ENCODE peak calls at places on chromosomes 1 and 21, in seven cellular contexts. I, X, E, F, R, O and S are unnamed samples.

GRCh38 chr21:24716306-24716918 is 890.9 kb downstream of the MRPL39 start:
- DNase-seq in I (no peak), X (no peak), E (no peak), F (no peak), R (no peak), O (no peak), S (peak)

GRCh38 chr1:170355267-170355801 is 176.6 kb upstream of the GORAB start:
- DNase-seq in I (no peak), X (no peak), E (no peak), F (no peak), R (no peak), O (no peak), S (no peak)

GRCh38 chr1:69613414-69613813 is 45.7 kb downstream of the LRRC7 start:
- DNase-seq in I (no peak), X (no peak), E (no peak), F (no peak), R (no peak), O (no peak), S (no peak)

GRCh38 chr1:53543130-53543770 is 84.1 kb downstream of the DMRTB1 start:
- DNase-seq in I (no peak), X (no peak), E (no peak), F (no peak), R (no peak), O (no peak), S (peak)

GRCh38 chr21:34074283-34075098 is 1.1 kb downstream of the MRPS6 start:
- DNase-seq in I (no peak), X (no peak), E (peak), F (peak), R (no peak), O (no peak), S (no peak)

GRCh38 chr1:27891196-27891889 is 19.0 kb downstream of the THEMIS2 start:
- DNase-seq in I (no peak), X (no peak), E (no peak), F (no peak), R (no peak), O (no peak), S (no peak)

GRCh38 chr1:161792740-161793139 is 26.6 kb downstream of the ATF6 start:
- DNase-seq in I (peak), X (no peak), E (no peak), F (no peak), R (peak), O (peak), S (peak)

GRCh38 chr21:43917515-43918384 is 52.7 kb downstream of the AGPAT3 start:
- DNase-seq in I (no peak), X (no peak), E (no peak), F (peak), R (no peak), O (no peak), S (no peak)

GRCh38 chr1:30452925-30453324 is 270.5 kb downstream of the MATN1 start:
- DNase-seq in I (no peak), X (no peak), E (no peak), F (no peak), R (no peak), O (no peak), S (no peak)

GRCh38 chr1:241800640-241801039 is 47.4 kb upstream of the EXO1 start:
- DNase-seq in I (no peak), X (no peak), E (no peak), F (no peak), R (no peak), O (no peak), S (no peak)

GRCh38 chr1:48526045-48526714 is 54.2 kb upstream of the SPATA6 start:
- DNase-seq in I (no peak), X (peak), E (no peak), F (no peak), R (no peak), O (peak), S (peak)

GRCh38 chr1:181104790-181105133 is 16.3 kb downstream of the IER5 start:
- DNase-seq in I (no peak), X (no peak), E (peak), F (no peak), R (no peak), O (peak), S (no peak)

GRCh38 chr1:45796946-45797345 is 6.5 kb upstream of the MAST2 start:
- DNase-seq in I (no peak), X (no peak), E (no peak), F (no peak), R (no peak), O (no peak), S (no peak)

GRCh38 chr21:30336596-30336995 is 898 bp downstream of the KRTAP27-1 start:
- DNase-seq in I (no peak), X (no peak), E (no peak), F (no peak), R (no peak), O (no peak), S (no peak)

GRCh38 chr1:240092301-240093119 is 827 bp downstream of the FMN2 start:
- DNase-seq in I (peak), X (no peak), E (peak), F (peak), R (no peak), O (peak), S (peak)

GRCh38 chr1:210726621-210727020 is 397.9 kb downstream of the HHAT start:
- DNase-seq in I (peak), X (no peak), E (peak), F (peak), R (peak), O (no peak), S (peak)

GRCh38 chr1:30743584-30744059 is 14.0 kb downstream of the LAPTM5 start:
- DNase-seq in I (no peak), X (no peak), E (no peak), F (no peak), R (no peak), O (no peak), S (no peak)

GRCh38 chr1:907611-908451 is 15.9 kb upstream of the SAMD11 start:
- DNase-seq in I (no peak), X (no peak), E (peak), F (no peak), R (no peak), O (no peak), S (no peak)

GRCh38 chr1:84345220-84345619 is 43.7 kb downstream of the SAMD13 start:
- DNase-seq in I (no peak), X (no peak), E (no peak), F (no peak), R (no peak), O (no peak), S (no peak)

GRCh38 chr1:6686294-6686693 is 15.3 kb downstream of the DNAJC11 start:
- DNase-seq in I (peak), X (no peak), E (no peak), F (no peak), R (no peak), O (no peak), S (no peak)

GRCh38 chr1:22786719-22787489 is 76.3 kb downstream of the EPHB2 start:
- DNase-seq in I (no peak), X (no peak), E (no peak), F (no peak), R (no peak), O (no peak), S (no peak)

GRCh38 chr1:211577826-211578639 is 928 bp downstream of the SLC30A1 start:
- DNase-seq in I (peak), X (no peak), E (peak), F (peak), R (peak), O (peak), S (peak)

GRCh38 chr1:171860696-171861095 is 19.4 kb downstream of the DNM3 start:
- DNase-seq in I (no peak), X (no peak), E (no peak), F (no peak), R (no peak), O (no peak), S (no peak)

GRCh38 chr1:45938029-45938428 is 134.6 kb downstream of the MAST2 start:
- DNase-seq in I (no peak), X (no peak), E (no peak), F (no peak), R (no peak), O (no peak), S (no peak)